ENCODE peak calls at places on chromosome 10, in four cellular contexts. One of them, this sample, is unnamed.

GRCh38 chr10:14926722-14927416 is 27.0 kb downstream of the DCLRE1C start:
- DNase-seq in stimulated activated CD8-positive, alpha-beta memory T cell treated with anti-CD3 and anti-CD28 coated beads, Interleukin-2, amount 100 ng/mL, for 48 hours: no peak
- DNase-seq in activated CD4-positive, alpha-beta T cell treated with anti-CD3 and anti-CD28 coated beads, Interleukin-2, amount 50 U/mL, for 1 hour: no peak
- DNase-seq in A673: no peak
- DNase-seq in this sample: peak

GRCh38 chr10:6920072-6921019 is 340.3 kb upstream of the PRKCQ start:
- DNase-seq in activated CD4-positive, alpha-beta T cell treated with anti-CD3 and anti-CD28 coated beads, Interleukin-2, amount 50 U/mL, for 1 hour: peak
- DNase-seq in A673: peak
- DNase-seq in stimulated activated CD8-positive, alpha-beta memory T cell treated with anti-CD3 and anti-CD28 coated beads, Interleukin-2, amount 100 ng/mL, for 48 hours: peak
- DNase-seq in this sample: peak

GRCh38 chr10:11548763-11549089 is 62.7 kb downstream of the USP6NL start:
- DNase-seq in activated CD4-positive, alpha-beta T cell treated with anti-CD3 and anti-CD28 coated beads, Interleukin-2, amount 50 U/mL, for 1 hour: no peak
- DNase-seq in A673: no peak
- DNase-seq in stimulated activated CD8-positive, alpha-beta memory T cell treated with anti-CD3 and anti-CD28 coated beads, Interleukin-2, amount 100 ng/mL, for 48 hours: no peak
- DNase-seq in this sample: no peak

GRCh38 chr10:26177341-26177740 is 39.2 kb upstream of the GAD2 start:
- DNase-seq in A673: no peak
- DNase-seq in activated CD4-positive, alpha-beta T cell treated with anti-CD3 and anti-CD28 coated beads, Interleukin-2, amount 50 U/mL, for 1 hour: no peak
- DNase-seq in stimulated activated CD8-positive, alpha-beta memory T cell treated with anti-CD3 and anti-CD28 coated beads, Interleukin-2, amount 100 ng/mL, for 48 hours: no peak
- DNase-seq in this sample: no peak

GRCh38 chr10:130990536-130990935 is 321.0 kb downstream of the TCERG1L start:
- DNase-seq in stimulated activated CD8-positive, alpha-beta memory T cell treated with anti-CD3 and anti-CD28 coated beads, Interleukin-2, amount 100 ng/mL, for 48 hours: no peak
- DNase-seq in A673: no peak
- DNase-seq in activated CD4-positive, alpha-beta T cell treated with anti-CD3 and anti-CD28 coated beads, Interleukin-2, amount 50 U/mL, for 1 hour: no peak
- DNase-seq in this sample: no peak

GRCh38 chr10:17512341-17513001 is 58.1 kb upstream of the ST8SIA6 start:
- DNase-seq in activated CD4-positive, alpha-beta T cell treated with anti-CD3 and anti-CD28 coated beads, Interleukin-2, amount 50 U/mL, for 1 hour: no peak
- DNase-seq in A673: no peak
- DNase-seq in stimulated activated CD8-positive, alpha-beta memory T cell treated with anti-CD3 and anti-CD28 coated beads, Interleukin-2, amount 100 ng/mL, for 48 hours: no peak
- DNase-seq in this sample: no peak

GRCh38 chr10:84613336-84614021 is 285.1 kb downstream of the CCSER2 start:
- DNase-seq in stimulated activated CD8-positive, alpha-beta memory T cell treated with anti-CD3 and anti-CD28 coated beads, Interleukin-2, amount 100 ng/mL, for 48 hours: no peak
- DNase-seq in A673: peak
- DNase-seq in activated CD4-positive, alpha-beta T cell treated with anti-CD3 and anti-CD28 coated beads, Interleukin-2, amount 50 U/mL, for 1 hour: no peak
- DNase-seq in this sample: no peak

GRCh38 chr10:60399343-60399742 is 9.7 kb upstream of the ANK3 start:
- DNase-seq in stimulated activated CD8-positive, alpha-beta memory T cell treated with anti-CD3 and anti-CD28 coated beads, Interleukin-2, amount 100 ng/mL, for 48 hours: no peak
- DNase-seq in activated CD4-positive, alpha-beta T cell treated with anti-CD3 and anti-CD28 coated beads, Interleukin-2, amount 50 U/mL, for 1 hour: no peak
- DNase-seq in A673: no peak
- DNase-seq in this sample: no peak

GRCh38 chr10:49382826-49383225 is 13.1 kb downstream of the DRGX start:
- DNase-seq in A673: no peak
- DNase-seq in activated CD4-positive, alpha-beta T cell treated with anti-CD3 and anti-CD28 coated beads, Interleukin-2, amount 50 U/mL, for 1 hour: no peak
- DNase-seq in stimulated activated CD8-positive, alpha-beta memory T cell treated with anti-CD3 and anti-CD28 coated beads, Interleukin-2, amount 100 ng/mL, for 48 hours: no peak
- DNase-seq in this sample: no peak

GRCh38 chr10:22684707-22685106 is 29.7 kb downstream of the PIP4K2A start:
- DNase-seq in activated CD4-positive, alpha-beta T cell treated with anti-CD3 and anti-CD28 coated beads, Interleukin-2, amount 50 U/mL, for 1 hour: no peak
- DNase-seq in A673: no peak
- DNase-seq in stimulated activated CD8-positive, alpha-beta memory T cell treated with anti-CD3 and anti-CD28 coated beads, Interleukin-2, amount 100 ng/mL, for 48 hours: no peak
- DNase-seq in this sample: no peak

GRCh38 chr10:4061441-4061951 is 276.5 kb upstream of the KLF6 start:
- DNase-seq in stimulated activated CD8-positive, alpha-beta memory T cell treated with anti-CD3 and anti-CD28 coated beads, Interleukin-2, amount 100 ng/mL, for 48 hours: no peak
- DNase-seq in A673: no peak
- DNase-seq in activated CD4-positive, alpha-beta T cell treated with anti-CD3 and anti-CD28 coated beads, Interleukin-2, amount 50 U/mL, for 1 hour: no peak
- DNase-seq in this sample: no peak

GRCh38 chr10:44991571-44991970 is 9.2 kb upstream of the ZNF22 start:
- DNase-seq in stimulated activated CD8-positive, alpha-beta memory T cell treated with anti-CD3 and anti-CD28 coated beads, Interleukin-2, amount 100 ng/mL, for 48 hours: no peak
- DNase-seq in activated CD4-positive, alpha-beta T cell treated with anti-CD3 and anti-CD28 coated beads, Interleukin-2, amount 50 U/mL, for 1 hour: no peak
- DNase-seq in A673: no peak
- DNase-seq in this sample: no peak

GRCh38 chr10:126950401-126951105 is 45.3 kb downstream of the DOCK1 start:
- DNase-seq in A673: no peak
- DNase-seq in stimulated activated CD8-positive, alpha-beta memory T cell treated with anti-CD3 and anti-CD28 coated beads, Interleukin-2, amount 100 ng/mL, for 48 hours: no peak
- DNase-seq in activated CD4-positive, alpha-beta T cell treated with anti-CD3 and anti-CD28 coated beads, Interleukin-2, amount 50 U/mL, for 1 hour: no peak
- DNase-seq in this sample: no peak

GRCh38 chr10:3040069-3040468 is 27.3 kb upstream of the PFKP start:
- DNase-seq in activated CD4-positive, alpha-beta T cell treated with anti-CD3 and anti-CD28 coated beads, Interleukin-2, amount 50 U/mL, for 1 hour: no peak
- DNase-seq in A673: no peak
- DNase-seq in stimulated activated CD8-positive, alpha-beta memory T cell treated with anti-CD3 and anti-CD28 coated beads, Interleukin-2, amount 100 ng/mL, for 48 hours: no peak
- DNase-seq in this sample: no peak

GRCh38 chr10:32161586-32161985 is 105.4 kb upstream of the KIF5B start:
- DNase-seq in stimulated activated CD8-positive, alpha-beta memory T cell treated with anti-CD3 and anti-CD28 coated beads, Interleukin-2, amount 100 ng/mL, for 48 hours: no peak
- DNase-seq in activated CD4-positive, alpha-beta T cell treated with anti-CD3 and anti-CD28 coated beads, Interleukin-2, amount 50 U/mL, for 1 hour: no peak
- DNase-seq in A673: no peak
- DNase-seq in this sample: no peak

GRCh38 chr10:58189269-58189668 is 78.4 kb downstream of the IPMK start:
- DNase-seq in A673: no peak
- DNase-seq in activated CD4-positive, alpha-beta T cell treated with anti-CD3 and anti-CD28 coated beads, Interleukin-2, amount 50 U/mL, for 1 hour: no peak
- DNase-seq in stimulated activated CD8-positive, alpha-beta memory T cell treated with anti-CD3 and anti-CD28 coated beads, Interleukin-2, amount 100 ng/mL, for 48 hours: no peak
- DNase-seq in this sample: no peak

GRCh38 chr10:3065622-3066021 is 1.7 kb upstream of the PFKP start:
- DNase-seq in stimulated activated CD8-positive, alpha-beta memory T cell treated with anti-CD3 and anti-CD28 coated beads, Interleukin-2, amount 100 ng/mL, for 48 hours: no peak
- DNase-seq in A673: no peak
- DNase-seq in activated CD4-positive, alpha-beta T cell treated with anti-CD3 and anti-CD28 coated beads, Interleukin-2, amount 50 U/mL, for 1 hour: no peak
- DNase-seq in this sample: no peak

GRCh38 chr10:72702868-72703581 is 11.1 kb downstream of the MCU start:
- DNase-seq in stimulated activated CD8-positive, alpha-beta memory T cell treated with anti-CD3 and anti-CD28 coated beads, Interleukin-2, amount 100 ng/mL, for 48 hours: no peak
- DNase-seq in A673: no peak
- DNase-seq in activated CD4-positive, alpha-beta T cell treated with anti-CD3 and anti-CD28 coated beads, Interleukin-2, amount 50 U/mL, for 1 hour: no peak
- DNase-seq in this sample: no peak

GRCh38 chr10:130905386-130905785 is 406.1 kb downstream of the TCERG1L start:
- DNase-seq in stimulated activated CD8-positive, alpha-beta memory T cell treated with anti-CD3 and anti-CD28 coated beads, Interleukin-2, amount 100 ng/mL, for 48 hours: no peak
- DNase-seq in activated CD4-positive, alpha-beta T cell treated with anti-CD3 and anti-CD28 coated beads, Interleukin-2, amount 50 U/mL, for 1 hour: no peak
- DNase-seq in A673: no peak
- DNase-seq in this sample: no peak

GRCh38 chr10:74275755-74276154 is 124.7 kb downstream of the ADK start:
- DNase-seq in A673: no peak
- DNase-seq in stimulated activated CD8-positive, alpha-beta memory T cell treated with anti-CD3 and anti-CD28 coated beads, Interleukin-2, amount 100 ng/mL, for 48 hours: no peak
- DNase-seq in activated CD4-positive, alpha-beta T cell treated with anti-CD3 and anti-CD28 coated beads, Interleukin-2, amount 50 U/mL, for 1 hour: no peak
- DNase-seq in this sample: no peak

GRCh38 chr10:23371073-23371472 is 26.5 kb upstream of the C10orf67 start:
- DNase-seq in stimulated activated CD8-positive, alpha-beta memory T cell treated with anti-CD3 and anti-CD28 coated beads, Interleukin-2, amount 100 ng/mL, for 48 hours: no peak
- DNase-seq in activated CD4-positive, alpha-beta T cell treated with anti-CD3 and anti-CD28 coated beads, Interleukin-2, amount 50 U/mL, for 1 hour: no peak
- DNase-seq in A673: no peak
- DNase-seq in this sample: no peak

GRCh38 chr10:123998197-123999141 is 94.9 kb downstream of the CHST15 start:
- DNase-seq in A673: no peak
- DNase-seq in activated CD4-positive, alpha-beta T cell treated with anti-CD3 and anti-CD28 coated beads, Interleukin-2, amount 50 U/mL, for 1 hour: no peak
- DNase-seq in stimulated activated CD8-positive, alpha-beta memory T cell treated with anti-CD3 and anti-CD28 coated beads, Interleukin-2, amount 100 ng/mL, for 48 hours: no peak
- DNase-seq in this sample: no peak